ENCODE peak calls at places on chromosomes 3 and 15, in seven cellular contexts. Q is pancreas, K is WERI-Rb-1, Y is fibroblast of lung, A is left lung, O is H9, X is HCT116. W is an unnamed sample.

GRCh38 chr3:31466016-31466415 is 66.7 kb upstream of the STT3B start:
- DNase-seq in Y (peak), O (no peak), X (no peak), Q (no peak), A (no peak), K (no peak), W (no peak)

GRCh38 chr3:184532940-184533732 is 28.4 kb upstream of the EPHB3 start:
- DNase-seq in O (peak), X (no peak), K (no peak), Q (no peak), Y (no peak), A (no peak), W (no peak)

GRCh38 chr15:53213336-53213735 is 423.2 kb upstream of the ONECUT1 start:
- DNase-seq in X (no peak), Y (no peak), O (no peak), K (no peak), A (no peak), Q (no peak), W (no peak)

GRCh38 chr15:34890424-34890823 is 79.1 kb downstream of the AQR start:
- DNase-seq in K (no peak), Y (peak), O (no peak), A (no peak), X (no peak), Q (no peak), W (no peak)

GRCh38 chr3:11185564-11186317 is 31.4 kb downstream of the HRH1 start:
- DNase-seq in Y (peak), X (peak), O (no peak), K (no peak), A (peak), Q (no peak), W (no peak)

GRCh38 chr3:142022381-142022780 is 127.0 kb downstream of the TFDP2 start:
- DNase-seq in K (peak), X (no peak), Y (peak), O (no peak), Q (no peak), A (no peak), W (no peak)

GRCh38 chr3:29871087-29871486 is 590.2 kb downstream of the RBMS3 start:
- DNase-seq in Y (no peak), O (no peak), K (no peak), Q (no peak), X (no peak), A (no peak), W (no peak)

GRCh38 chr15:62957130-62957529 is 85.4 kb upstream of the TPM1 start:
- DNase-seq in K (no peak), O (no peak), Q (no peak), Y (no peak), A (no peak), X (no peak), W (no peak)

GRCh38 chr3:158379517-158379916 is 191.5 kb upstream of the MLF1 start:
- DNase-seq in X (no peak), Q (no peak), A (no peak), Y (no peak), K (no peak), O (no peak), W (no peak)

GRCh38 chr3:100634493-100635272 is 25.3 kb downstream of the ADGRG7 start:
- DNase-seq in X (peak), Q (peak), O (no peak), A (no peak), K (peak), Y (peak), W (no peak)

GRCh38 chr3:66178206-66178605 is 42.6 kb upstream of the SLC25A26 start:
- DNase-seq in Q (no peak), Y (no peak), A (no peak), O (no peak), K (no peak), X (no peak), W (no peak)

GRCh38 chr3:52873433-52874159 is 23.8 kb downstream of the STIMATE start:
- DNase-seq in O (no peak), Q (no peak), X (no peak), A (no peak), K (no peak), Y (peak), W (no peak)

GRCh38 chr3:102095383-102095782 is 246.1 kb downstream of the NFKBIZ start:
- DNase-seq in O (no peak), K (peak), Q (no peak), Y (no peak), A (no peak), X (no peak), W (no peak)

GRCh38 chr3:127211118-127212060 is 18.5 kb downstream of the PRR23E start:
- DNase-seq in Y (no peak), K (no peak), X (no peak), A (no peak), Q (no peak), O (no peak), W (no peak)

GRCh38 chr3:17551333-17551732 is 191.1 kb downstream of the TBC1D5 start:
- DNase-seq in Y (no peak), A (no peak), X (no peak), O (no peak), K (no peak), Q (no peak), W (no peak)

GRCh38 chr15:41337631-41338522 is 5.2 kb downstream of the NUSAP1 start:
- DNase-seq in K (no peak), Q (no peak), O (no peak), A (no peak), X (no peak), Y (no peak), W (no peak)

GRCh38 chr15:65212097-65212496 is 824 bp upstream of the CILP start:
- DNase-seq in O (peak), Q (no peak), K (peak), A (no peak), X (no peak), Y (no peak), W (no peak)

GRCh38 chr15:69080958-69081248 is 66.4 kb downstream of the NOX5 start:
- DNase-seq in X (no peak), K (no peak), Q (no peak), O (no peak), Y (no peak), A (no peak), W (no peak)

GRCh38 chr3:48039487-48040190 is 23.4 kb upstream of the MAP4 start:
- DNase-seq in A (no peak), Y (peak), K (no peak), Q (no peak), O (no peak), X (peak), W (no peak)

GRCh38 chr15:51377038-51377761 is 35.7 kb downstream of the GLDN start:
- DNase-seq in Y (peak), X (no peak), O (no peak), A (no peak), Q (no peak), K (no peak), W (no peak)

GRCh38 chr15:88586401-88587162 is 34.6 kb upstream of the AEN start:
- DNase-seq in A (no peak), Q (no peak), K (no peak), O (no peak), X (no peak), Y (no peak), W (no peak)

GRCh38 chr3:172106989-172107388 is 67.6 kb downstream of the FNDC3B start:
- DNase-seq in O (no peak), Q (no peak), K (no peak), Y (no peak), X (no peak), A (peak), W (no peak)

GRCh38 chr3:14440531-14441239 is 38.3 kb downstream of the SLC6A6 start:
- DNase-seq in X (no peak), O (peak), K (no peak), A (no peak), Y (no peak), Q (peak), W (no peak)

GRCh38 chr3:29379097-29379496 is 98.2 kb downstream of the RBMS3 start:
- DNase-seq in O (no peak), A (no peak), X (no peak), K (no peak), Q (no peak), Y (no peak), W (no peak)

GRCh38 chr3:47850062-47850802 is 47.3 kb downstream of the DHX30 start:
- DNase-seq in K (peak), X (no peak), O (no peak), Q (no peak), Y (peak), A (no peak), W (no peak)

GRCh38 chr3:166663194-166663593 is 716.9 kb downstream of the ZBBX start:
- DNase-seq in O (no peak), Y (no peak), X (peak), A (no peak), K (no peak), Q (no peak), W (no peak)

GRCh38 chr3:197260491-197261163 is 37.8 kb downstream of the DLG1 start:
- DNase-seq in A (no peak), O (no peak), Q (no peak), Y (no peak), X (no peak), K (no peak), W (no peak)

GRCh38 chr3:160473978-160474377 is 24.4 kb upstream of the TRIM59 start:
- DNase-seq in X (no peak), O (no peak), Q (no peak), Y (peak), A (no peak), K (no peak), W (no peak)

GRCh38 chr15:29821416-29822099 is 710 bp downstream of the TJP1 start:
- DNase-seq in Q (peak), K (peak), X (peak), Y (peak), A (peak), O (peak), W (no peak)

GRCh38 chr15:28273468-28273867 is 48.5 kb downstream of the HERC2 start:
- DNase-seq in X (no peak), Q (no peak), A (no peak), K (no peak), Y (peak), O (peak), W (no peak)
- TF ChIP-seq CTCF in X (no peak), Q (no peak), A (no peak), K (no peak), Y (peak), O (peak), W (no peak)

GRCh38 chr15:98360031-98360430 is 288.3 kb upstream of the IGF1R start:
- DNase-seq in A (no peak), K (no peak), Q (no peak), Y (no peak), O (no peak), X (no peak), W (no peak)

GRCh38 chr15:98363416-98363815 is 284.9 kb upstream of the IGF1R start:
- DNase-seq in K (no peak), Q (no peak), Y (no peak), A (no peak), O (no peak), X (no peak), W (no peak)

GRCh38 chr15:98358971-98359370 is 289.4 kb upstream of the IGF1R start:
- DNase-seq in Q (no peak), A (no peak), X (no peak), O (no peak), Y (no peak), K (no peak), W (no peak)

GRCh38 chr15:98369081-98369716 is 279.1 kb upstream of the IGF1R start:
- DNase-seq in Y (no peak), O (no peak), A (no peak), Q (no peak), K (no peak), X (no peak), W (no peak)

GRCh38 chr15:98363955-98364354 is 284.4 kb upstream of the IGF1R start:
- DNase-seq in Q (no peak), A (no peak), K (no peak), Y (no peak), O (no peak), X (no peak), W (no peak)
- TF ChIP-seq CTCF in Q (no peak), A (no peak), K (no peak), Y (no peak), O (no peak), X (no peak), W (no peak)

DNA sequence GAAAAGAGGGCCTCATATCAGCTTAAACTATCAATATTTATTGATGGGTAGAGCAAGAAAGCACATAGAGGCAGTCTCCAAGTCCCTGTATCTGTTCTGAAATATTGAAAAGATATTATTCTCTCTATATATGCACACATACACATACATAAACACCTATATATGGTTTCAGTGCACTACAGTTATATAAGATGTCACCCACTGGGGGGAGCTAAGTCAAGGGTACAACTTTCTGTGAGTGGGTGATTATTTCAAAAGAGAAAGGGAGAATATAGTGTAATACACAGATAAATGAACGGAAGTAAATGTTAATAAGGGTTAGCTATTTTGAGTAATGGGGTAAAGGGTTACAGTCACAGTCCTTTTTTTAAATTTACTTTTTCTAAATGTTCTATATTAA is 8.8 kb downstream of the SNTN start:
- DNase-seq in O (no peak), A (no peak), K (no peak), X (no peak), Q (no peak), Y (peak), W (no peak)
- TF ChIP-seq CTCF in O (peak), A (no peak), K (no peak), X (no peak), Q (no peak), Y (peak), W (no peak)

DNA sequence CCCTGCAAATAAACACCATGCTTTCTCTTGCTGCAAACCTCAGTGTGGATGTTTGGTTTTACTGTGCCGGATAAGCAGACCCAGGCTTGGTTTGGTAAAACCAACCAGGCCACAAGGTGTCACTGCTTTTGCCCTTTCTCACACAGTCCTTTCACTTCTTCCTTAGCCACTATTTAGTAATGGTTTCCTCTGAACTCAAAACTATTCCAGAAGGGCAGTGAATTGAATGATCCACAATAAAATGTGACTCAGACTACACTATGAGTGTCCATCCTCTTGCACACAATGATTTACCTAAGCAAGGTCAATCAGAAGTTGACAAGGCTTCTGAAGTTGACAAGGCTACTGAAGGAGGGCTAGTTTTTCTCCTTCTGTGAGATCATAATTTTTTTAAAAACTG is 552.4 kb upstream of the CCDC54 start:
- DNase-seq in X (peak), A (no peak), O (peak), Q (no peak), Y (peak), K (no peak), W (no peak)
- TF ChIP-seq CTCF in X (peak), A (no peak), O (peak), Q (no peak), Y (peak), K (peak), W (no peak)

GRCh38 chr3:23055733-23056376 is 147.3 kb upstream of the UBE2E2 start:
- DNase-seq in X (no peak), Q (no peak), O (no peak), A (no peak), K (no peak), Y (peak), W (no peak)

GRCh38 chr3:23051240-23052140 is 151.6 kb upstream of the UBE2E2 start:
- DNase-seq in X (no peak), K (no peak), A (no peak), Y (no peak), Q (no peak), O (no peak), W (no peak)

GRCh38 chr3:23046536-23046935 is 156.6 kb upstream of the UBE2E2 start:
- DNase-seq in Q (no peak), K (no peak), X (no peak), A (no peak), O (no peak), Y (no peak), W (no peak)

DNA sequence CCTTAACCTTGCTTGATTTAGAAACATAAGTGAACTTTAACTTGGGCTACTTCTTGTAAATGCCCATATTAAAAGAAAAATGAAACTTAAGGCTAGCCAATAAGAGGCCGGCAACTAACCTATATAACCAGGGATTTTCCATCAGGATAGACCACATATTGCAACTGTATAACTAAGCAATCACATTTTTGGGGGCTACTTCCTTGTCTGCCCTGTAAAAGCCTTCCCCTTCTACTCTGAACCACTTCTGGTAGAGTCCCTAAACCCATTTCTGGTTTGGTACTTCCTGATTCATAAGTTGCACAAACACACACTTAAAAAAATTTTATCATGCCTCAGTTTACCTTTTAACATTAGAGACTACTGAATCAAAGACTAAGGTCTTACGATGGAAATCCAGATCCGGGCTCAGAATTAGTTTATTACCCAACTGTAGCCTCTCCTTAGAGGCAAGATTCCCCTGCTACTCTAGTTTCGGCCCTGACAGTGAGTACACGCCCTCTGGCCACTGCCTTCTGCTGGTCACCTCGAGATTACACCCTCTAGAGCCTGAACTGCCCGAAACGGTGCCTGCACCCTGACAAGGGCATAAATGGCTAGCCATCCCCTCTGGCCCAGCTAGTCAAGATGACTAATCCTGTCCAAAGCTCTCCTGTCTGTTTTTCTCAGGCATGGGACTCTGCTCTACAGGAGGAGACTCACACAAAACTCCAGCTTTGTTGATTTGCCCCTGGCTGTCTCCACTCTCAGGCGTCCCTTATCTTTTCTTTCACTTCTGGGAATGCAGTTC is 150.7 kb upstream of the UBE2E2 start:
- DNase-seq in A (no peak), Y (no peak), K (no peak), O (peak), X (peak), Q (no peak), W (no peak)
- TF ChIP-seq CTCF in A (no peak), Y (no peak), K (peak), O (peak), X (no peak), Q (no peak), W (no peak)

DNA sequence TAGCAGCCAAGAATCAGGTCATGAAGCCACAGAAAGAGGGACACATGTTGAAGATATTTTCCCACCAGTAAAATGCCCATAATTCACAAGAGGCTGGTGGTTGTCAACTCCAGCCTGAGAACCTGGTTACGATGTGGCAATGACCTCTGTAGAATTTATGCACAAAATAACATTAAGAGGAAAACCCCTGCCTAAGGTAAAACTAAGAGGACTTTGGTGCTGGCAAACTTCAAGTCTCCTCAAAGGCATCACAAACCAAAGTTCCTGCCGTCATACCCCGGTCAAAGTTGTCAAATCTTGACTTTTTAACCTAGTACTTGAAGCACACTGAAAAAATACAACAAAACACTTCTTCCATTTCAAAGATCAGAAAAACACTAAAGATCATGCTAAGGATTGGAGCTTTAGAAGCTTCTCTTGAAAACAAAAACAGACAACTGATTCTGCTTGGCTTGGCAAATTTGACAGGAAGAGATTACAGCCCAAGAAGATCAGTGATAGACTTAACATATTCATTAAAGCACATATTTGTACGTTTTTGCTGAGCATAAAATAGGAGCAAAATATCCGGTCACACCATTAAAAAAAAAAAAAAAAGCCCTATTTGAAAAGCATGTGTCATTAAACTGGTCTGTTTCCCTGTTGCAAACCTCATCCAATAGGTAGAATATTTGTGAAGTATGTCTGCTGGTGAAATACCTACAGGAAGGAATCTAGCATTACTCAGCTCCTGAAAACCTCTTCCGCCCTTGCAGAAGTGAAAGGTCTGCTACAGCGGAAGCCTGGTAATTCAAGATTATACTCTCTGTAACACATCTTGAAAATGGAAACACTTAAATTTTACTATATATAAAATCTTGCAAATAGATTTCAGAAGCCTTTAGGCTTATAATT is 22.8 kb downstream of the EIF4E3 start:
- DNase-seq in X (no peak), Y (no peak), Q (no peak), K (no peak), A (no peak), O (no peak), W (no peak)
- TF ChIP-seq CTCF in X (no peak), Y (no peak), Q (no peak), K (no peak), A (no peak), O (no peak), W (no peak)

W was measured in activated B cell treated with CpG ODN at 0.5 μM for 24 hours.